ENCODE peak calls at places on chromosomes 16 and 17, in seven cellular contexts. One of them, this sample, is unnamed. For H3K4me1, the result is how much of the 10 kb centered on the place peaks cover.

GRCh38 chr17:3510090-3510489 is 34.3 kb downstream of the ASPA start:
- DNase-seq in esophagus muscularis mucosa: no peak
- DNase-seq in heart left ventricle: no peak
- DNase-seq in heart right ventricle: no peak
- DNase-seq in adrenal gland: no peak
- DNase-seq in CD8-positive, alpha-beta T cell: no peak
- DNase-seq in SK-N-SH: no peak
- DNase-seq in this sample: no peak

GRCh38 chr16:80197790-80198201 is 343.0 kb upstream of the DYNLRB2 start:
- DNase-seq in esophagus muscularis mucosa: no peak
- DNase-seq in heart left ventricle: no peak
- DNase-seq in heart right ventricle: no peak
- DNase-seq in adrenal gland: no peak
- DNase-seq in CD8-positive, alpha-beta T cell: no peak
- DNase-seq in SK-N-SH: no peak
- DNase-seq in this sample: no peak

GRCh38 chr16:79158337-79158736 is 442.2 kb downstream of the MAF start:
- DNase-seq in esophagus muscularis mucosa: no peak
- DNase-seq in heart left ventricle: no peak
- DNase-seq in heart right ventricle: no peak
- DNase-seq in adrenal gland: no peak
- DNase-seq in CD8-positive, alpha-beta T cell: no peak
- DNase-seq in SK-N-SH: no peak
- DNase-seq in this sample: no peak

GRCh38 chr17:1039511-1040215 is 42.7 kb downstream of the TIMM22 start:
- DNase-seq in esophagus muscularis mucosa: peak
- DNase-seq in heart left ventricle: peak
- DNase-seq in heart right ventricle: peak
- DNase-seq in adrenal gland: peak
- DNase-seq in CD8-positive, alpha-beta T cell: no peak
- DNase-seq in SK-N-SH: no peak
- DNase-seq in this sample: peak

GRCh38 chr17:36643086-36643685 is 41.8 kb downstream of the MRM1 start:
- DNase-seq in esophagus muscularis mucosa: no peak
- DNase-seq in heart left ventricle: no peak
- DNase-seq in heart right ventricle: no peak
- DNase-seq in adrenal gland: no peak
- DNase-seq in CD8-positive, alpha-beta T cell: no peak
- DNase-seq in SK-N-SH: no peak
- DNase-seq in this sample: no peak

GRCh38 chr17:6648181-6648580 is 3.2 kb downstream of the MED31 start:
- DNase-seq in esophagus muscularis mucosa: no peak
- DNase-seq in heart left ventricle: no peak
- DNase-seq in heart right ventricle: no peak
- DNase-seq in adrenal gland: no peak
- DNase-seq in CD8-positive, alpha-beta T cell: no peak
- DNase-seq in SK-N-SH: no peak
- DNase-seq in this sample: no peak

GRCh38 chr17:4420692-4421131 is 13.0 kb upstream of the SPNS3 start:
- DNase-seq in esophagus muscularis mucosa: no peak
- DNase-seq in heart left ventricle: peak
- DNase-seq in heart right ventricle: peak
- DNase-seq in adrenal gland: peak
- DNase-seq in CD8-positive, alpha-beta T cell: peak
- DNase-seq in SK-N-SH: peak
- DNase-seq in this sample: peak

GRCh38 chr17:8628172-8628571 is 2.4 kb downstream of the MYH10 start:
- DNase-seq in esophagus muscularis mucosa: no peak
- DNase-seq in heart left ventricle: no peak
- DNase-seq in heart right ventricle: no peak
- DNase-seq in adrenal gland: no peak
- DNase-seq in CD8-positive, alpha-beta T cell: no peak
- DNase-seq in SK-N-SH: no peak
- DNase-seq in this sample: no peak

GRCh38 chr17:17876959-17877547 is 40.3 kb upstream of the SREBF1 start:
- DNase-seq in esophagus muscularis mucosa: no peak
- DNase-seq in heart left ventricle: peak
- DNase-seq in heart right ventricle: peak
- DNase-seq in adrenal gland: peak
- DNase-seq in CD8-positive, alpha-beta T cell: no peak
- DNase-seq in SK-N-SH: no peak
- DNase-seq in this sample: peak

GRCh38 chr17:77869041-77869595 is 89.4 kb upstream of the TNRC6C start:
- DNase-seq in esophagus muscularis mucosa: no peak
- DNase-seq in heart left ventricle: no peak
- DNase-seq in heart right ventricle: no peak
- DNase-seq in adrenal gland: no peak
- DNase-seq in CD8-positive, alpha-beta T cell: no peak
- DNase-seq in SK-N-SH: no peak
- DNase-seq in this sample: no peak

GRCh38 chr16:12833939-12834338 is 30.3 kb upstream of the CPPED1 start:
- DNase-seq in esophagus muscularis mucosa: no peak
- DNase-seq in heart left ventricle: no peak
- DNase-seq in heart right ventricle: no peak
- DNase-seq in adrenal gland: peak
- DNase-seq in CD8-positive, alpha-beta T cell: no peak
- DNase-seq in SK-N-SH: peak
- DNase-seq in this sample: no peak

GRCh38 chr17:65876985-65877384 is 314.9 kb downstream of the CEP112 start:
- DNase-seq in esophagus muscularis mucosa: no peak
- DNase-seq in heart left ventricle: no peak
- DNase-seq in heart right ventricle: no peak
- DNase-seq in adrenal gland: no peak
- DNase-seq in CD8-positive, alpha-beta T cell: no peak
- DNase-seq in SK-N-SH: no peak
- DNase-seq in this sample: no peak

GRCh38 chr17:58492238-58493121 is 4.3 kb upstream of the HSF5 start:
- DNase-seq in esophagus muscularis mucosa: peak
- DNase-seq in heart left ventricle: no peak
- DNase-seq in heart right ventricle: no peak
- DNase-seq in adrenal gland: no peak
- DNase-seq in CD8-positive, alpha-beta T cell: no peak
- DNase-seq in SK-N-SH: no peak
- DNase-seq in this sample: no peak

GRCh38 chr16:17070882-17071592 is 399.7 kb downstream of the XYLT1 start:
- DNase-seq in esophagus muscularis mucosa: no peak
- DNase-seq in heart left ventricle: no peak
- DNase-seq in heart right ventricle: no peak
- DNase-seq in adrenal gland: peak
- DNase-seq in CD8-positive, alpha-beta T cell: peak
- DNase-seq in SK-N-SH: no peak
- DNase-seq in this sample: peak

GRCh38 chr17:30580916-30581315 is 103.7 kb downstream of the GOSR1 start:
- DNase-seq in esophagus muscularis mucosa: no peak
- DNase-seq in heart left ventricle: no peak
- DNase-seq in heart right ventricle: no peak
- DNase-seq in adrenal gland: no peak
- DNase-seq in CD8-positive, alpha-beta T cell: no peak
- DNase-seq in SK-N-SH: no peak
- DNase-seq in this sample: no peak

GRCh38 chr17:39591958-39592954 is 15.5 kb downstream of the NEUROD2 start:
- DNase-seq in esophagus muscularis mucosa: no peak
- DNase-seq in heart left ventricle: peak
- DNase-seq in heart right ventricle: peak
- DNase-seq in adrenal gland: peak
- DNase-seq in CD8-positive, alpha-beta T cell: peak
- DNase-seq in SK-N-SH: peak
- DNase-seq in this sample: peak

GRCh38 chr16:66164581-66164980 is 201.9 kb upstream of the CDH5 start:
- DNase-seq in esophagus muscularis mucosa: no peak
- DNase-seq in heart left ventricle: no peak
- DNase-seq in heart right ventricle: no peak
- DNase-seq in adrenal gland: no peak
- DNase-seq in CD8-positive, alpha-beta T cell: no peak
- DNase-seq in SK-N-SH: no peak
- DNase-seq in this sample: no peak

GRCh38 chr17:72470338-72471133 is 349.7 kb downstream of the SOX9 start:
- DNase-seq in esophagus muscularis mucosa: no peak
- DNase-seq in heart left ventricle: no peak
- DNase-seq in heart right ventricle: no peak
- DNase-seq in adrenal gland: no peak
- DNase-seq in CD8-positive, alpha-beta T cell: no peak
- DNase-seq in SK-N-SH: no peak
- DNase-seq in this sample: no peak

GRCh38 chr16:74190292-74190691 is 106.3 kb upstream of the PSMD7 start:
- DNase-seq in esophagus muscularis mucosa: peak
- DNase-seq in heart left ventricle: no peak
- DNase-seq in heart right ventricle: no peak
- DNase-seq in adrenal gland: no peak
- DNase-seq in CD8-positive, alpha-beta T cell: no peak
- DNase-seq in SK-N-SH: no peak
- DNase-seq in this sample: no peak

GRCh38 chr16:49281843-49282642 is 405 bp upstream of the CBLN1 start:
- DNase-seq in esophagus muscularis mucosa: peak
- DNase-seq in heart left ventricle: peak
- DNase-seq in heart right ventricle: peak
- DNase-seq in adrenal gland: peak
- DNase-seq in CD8-positive, alpha-beta T cell: peak
- DNase-seq in SK-N-SH: peak
- DNase-seq in this sample: peak

GRCh38 chr17:7263071-7263800 is 958 bp upstream of the CLDN7 start:
- DNase-seq in esophagus muscularis mucosa: no peak
- DNase-seq in heart left ventricle: no peak
- DNase-seq in heart right ventricle: no peak
- DNase-seq in adrenal gland: no peak
- DNase-seq in CD8-positive, alpha-beta T cell: no peak
- DNase-seq in SK-N-SH: peak
- DNase-seq in this sample: peak

DNA sequence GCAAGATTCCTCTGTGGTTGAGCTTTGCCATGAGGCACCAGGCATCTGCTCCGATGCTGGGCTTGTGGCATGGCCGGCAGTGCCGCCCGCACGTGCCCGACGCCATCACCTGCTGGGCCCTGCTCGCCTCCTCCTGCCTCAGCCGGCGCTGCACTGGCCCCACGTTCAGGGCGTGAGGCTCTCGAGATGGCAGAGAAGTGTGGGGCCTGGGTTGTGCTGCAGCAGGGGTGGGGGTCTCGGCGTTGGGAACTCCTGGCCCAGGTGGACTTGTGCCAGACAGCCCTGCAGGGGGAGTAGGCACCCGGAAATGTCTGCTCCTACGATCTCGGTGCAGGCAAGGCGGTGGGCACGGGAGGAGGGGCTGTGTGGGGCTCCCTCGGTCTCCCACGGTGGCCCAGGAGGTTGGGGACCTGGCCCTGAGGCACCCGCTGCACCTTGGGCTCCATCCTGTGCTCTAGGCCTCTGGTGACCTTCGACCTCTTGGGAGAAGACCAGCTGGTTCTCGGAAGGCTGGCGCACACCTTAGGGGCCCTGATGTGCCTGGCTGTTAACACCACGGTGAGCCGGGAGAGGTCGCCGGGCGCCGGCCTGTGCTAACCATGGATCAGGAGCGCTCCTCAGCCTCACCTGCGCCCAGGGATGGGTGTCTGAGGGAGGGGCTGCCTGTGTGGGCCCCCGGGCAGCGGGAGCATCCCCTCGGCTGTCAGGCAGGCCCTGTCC is 13.5 kb downstream of the TELO2 start:
- DNase-seq in esophagus muscularis mucosa: no peak
- DNase-seq in heart left ventricle: no peak
- DNase-seq in heart right ventricle: no peak
- DNase-seq in adrenal gland: no peak
- DNase-seq in CD8-positive, alpha-beta T cell: no peak
- DNase-seq in SK-N-SH: no peak
- DNase-seq in this sample: no peak
- H3K27ac ChIP-seq in esophagus muscularis mucosa: no peak
- H3K27ac ChIP-seq in heart left ventricle: no peak
- H3K27ac ChIP-seq in heart right ventricle: no peak
- H3K27ac ChIP-seq in adrenal gland: no peak
- H3K27ac ChIP-seq in CD8-positive, alpha-beta T cell: no peak
- H3K27ac ChIP-seq in SK-N-SH: no peak
- H3K27ac ChIP-seq in this sample: no peak

GRCh38 chr16:67862623-67863583 is 9.9 kb upstream of the EDC4 start:
- DNase-seq in esophagus muscularis mucosa: no peak
- DNase-seq in heart left ventricle: peak
- DNase-seq in heart right ventricle: peak
- DNase-seq in adrenal gland: peak
- DNase-seq in CD8-positive, alpha-beta T cell: no peak
- DNase-seq in SK-N-SH: no peak
- DNase-seq in this sample: peak

GRCh38 chr16:67857547-67858233 is 10.2 kb upstream of the CENPT start:
- DNase-seq in esophagus muscularis mucosa: no peak
- DNase-seq in heart left ventricle: peak
- DNase-seq in heart right ventricle: peak
- DNase-seq in adrenal gland: peak
- DNase-seq in CD8-positive, alpha-beta T cell: peak
- DNase-seq in SK-N-SH: no peak
- DNase-seq in this sample: peak

GRCh38 chr16:67861877-67862276 is 11.0 kb upstream of the EDC4 start:
- DNase-seq in esophagus muscularis mucosa: no peak
- DNase-seq in heart left ventricle: no peak
- DNase-seq in heart right ventricle: no peak
- DNase-seq in adrenal gland: no peak
- DNase-seq in CD8-positive, alpha-beta T cell: no peak
- DNase-seq in SK-N-SH: no peak
- DNase-seq in this sample: no peak

GRCh38 chr16:67858448-67858993 is 11.0 kb upstream of the CENPT start:
- DNase-seq in esophagus muscularis mucosa: no peak
- DNase-seq in heart left ventricle: no peak
- DNase-seq in heart right ventricle: no peak
- DNase-seq in adrenal gland: no peak
- DNase-seq in CD8-positive, alpha-beta T cell: no peak
- DNase-seq in SK-N-SH: no peak
- DNase-seq in this sample: no peak

GRCh38 chr16:67860589-67861398 is 12.1 kb upstream of the EDC4 start:
- DNase-seq in esophagus muscularis mucosa: no peak
- DNase-seq in heart left ventricle: no peak
- DNase-seq in heart right ventricle: no peak
- DNase-seq in adrenal gland: no peak
- DNase-seq in CD8-positive, alpha-beta T cell: no peak
- DNase-seq in SK-N-SH: no peak
- DNase-seq in this sample: no peak
- H3K4me1 ChIP-seq in esophagus muscularis mucosa: half or more
- H3K4me1 ChIP-seq in heart left ventricle: half or more
- H3K4me1 ChIP-seq in heart right ventricle: half or more
- H3K4me1 ChIP-seq in adrenal gland: under half
- H3K4me1 ChIP-seq in CD8-positive, alpha-beta T cell: under half
- H3K4me1 ChIP-seq in SK-N-SH: under half
- H3K4me1 ChIP-seq in this sample: under half

DNA sequence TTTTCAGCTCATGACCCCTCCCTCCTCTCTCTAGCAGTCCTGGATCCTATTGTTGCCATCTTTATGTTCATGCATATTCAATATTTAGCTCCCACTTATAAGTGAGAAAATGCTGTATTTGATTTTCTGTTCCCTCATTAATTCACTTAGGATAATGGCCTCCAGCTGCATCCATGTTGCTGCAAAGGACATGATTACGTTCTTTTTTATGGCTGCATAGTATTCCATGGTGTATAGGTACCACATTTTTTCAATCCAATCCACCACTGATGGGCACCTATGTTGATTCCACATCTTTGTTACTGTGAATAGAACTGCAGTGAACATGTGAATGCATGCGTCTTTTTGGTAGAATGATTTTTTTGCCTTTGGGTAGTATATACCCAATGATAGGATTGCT is 188.4 kb downstream of the FOXL1 start:
- DNase-seq in esophagus muscularis mucosa: no peak
- DNase-seq in heart left ventricle: no peak
- DNase-seq in heart right ventricle: no peak
- DNase-seq in adrenal gland: no peak
- DNase-seq in CD8-positive, alpha-beta T cell: no peak
- DNase-seq in SK-N-SH: no peak
- DNase-seq in this sample: no peak
- H3K4me3 ChIP-seq in esophagus muscularis mucosa: no peak
- H3K4me3 ChIP-seq in heart left ventricle: no peak
- H3K4me3 ChIP-seq in heart right ventricle: no peak
- H3K4me3 ChIP-seq in adrenal gland: no peak
- H3K4me3 ChIP-seq in CD8-positive, alpha-beta T cell: no peak
- H3K4me3 ChIP-seq in SK-N-SH: no peak
- H3K4me3 ChIP-seq in this sample: no peak

GRCh38 chr17:42681976-42682375 is 333 bp upstream of the CCR10 start:
- DNase-seq in esophagus muscularis mucosa: no peak
- DNase-seq in heart left ventricle: no peak
- DNase-seq in heart right ventricle: no peak
- DNase-seq in adrenal gland: no peak
- DNase-seq in CD8-positive, alpha-beta T cell: no peak
- DNase-seq in SK-N-SH: no peak
- DNase-seq in this sample: no peak
- H3K27ac ChIP-seq in esophagus muscularis mucosa: peak
- H3K27ac ChIP-seq in heart left ventricle: peak
- H3K27ac ChIP-seq in heart right ventricle: peak
- H3K27ac ChIP-seq in adrenal gland: no peak
- H3K27ac ChIP-seq in CD8-positive, alpha-beta T cell: no peak
- H3K27ac ChIP-seq in SK-N-SH: peak
- H3K27ac ChIP-seq in this sample: no peak